ENCODE peak calls at places on chromosomes 6 and 20, in nine cellular contexts. V is right lobe of liver, H is stomach, I is A549, F is cardiac muscle cell, W is IMR-90, P is Panc1, X is kidney, U is heart right ventricle. L is an unnamed sample.

GRCh38 chr6:82072113-82072512 is 175.4 kb downstream of the IBTK start:
- DNase-seq in U (no peak), P (no peak), I (no peak), H (no peak), V (no peak), X (no peak), F (no peak), W (peak; percentile 20), L (no peak)

GRCh38 chr6:62797190-62797589 is 414.1 kb upstream of the FKBP1C start:
- DNase-seq in H (no peak), P (no peak), I (no peak), V (no peak), X (no peak), W (no peak), U (no peak), F (no peak), L (no peak)

GRCh38 chr20:22438926-22439325 is 145.4 kb downstream of the FOXA2 start:
- DNase-seq in W (no peak), U (no peak), V (no peak), P (no peak), F (peak; percentile 1), H (no peak), I (no peak), X (no peak), L (no peak)

GRCh38 chr6:10995114-10995707 is 48.9 kb downstream of the ELOVL2 start:
- DNase-seq in H (no peak), W (no peak), X (no peak), V (no peak), P (no peak), F (no peak), U (no peak), I (no peak), L (no peak)

GRCh38 chr6:161080263-161080970 is 88.8 kb downstream of the MAP3K4 start:
- DNase-seq in U (no peak), H (no peak), V (no peak), I (no peak), F (peak; percentile 49), X (no peak), P (no peak), W (no peak), L (no peak)

GRCh38 chr6:129875610-129876515 is 14.7 kb upstream of the TMEM244 start:
- DNase-seq in V (no peak), X (no peak), U (no peak), W (peak; percentile 44), P (no peak), H (no peak), F (no peak), I (no peak), L (no peak)

GRCh38 chr6:38307730-38308129 is 332.0 kb downstream of the BTBD9 start:
- DNase-seq in U (no peak), H (no peak), V (no peak), F (no peak), P (no peak), W (no peak), X (no peak), I (no peak), L (no peak)

GRCh38 chr20:11144114-11144513 is 470.3 kb upstream of the JAG1 start:
- DNase-seq in V (no peak), U (no peak), I (no peak), X (no peak), F (peak; percentile 73), H (no peak), P (no peak), W (peak; percentile 93), L (no peak)

GRCh38 chr6:30721198-30722024 is 1.3 kb downstream of the TUBB start:
- DNase-seq in X (peak; percentile 97), W (peak; percentile 87), I (no peak), P (no peak), U (peak; percentile 93), V (peak; percentile 93), H (peak; percentile 94), F (peak; percentile 95), L (peak; percentile 93)

GRCh38 chr20:39036011-39036410 is 73.9 kb downstream of the DHX35 start:
- DNase-seq in F (no peak), X (no peak), I (no peak), P (no peak), U (no peak), W (peak; percentile 77), V (no peak), H (no peak), L (no peak)

GRCh38 chr20:57389695-57390603 is 1.2 kb upstream of the RBM38 start:
- DNase-seq in W (no peak), I (no peak), V (peak; percentile 65), P (no peak), F (no peak), X (peak; percentile 84), U (no peak), H (no peak), L (peak; percentile 80)

GRCh38 chr6:159871911-159872310 is 18.9 kb upstream of the MAS1 start:
- DNase-seq in X (no peak), P (no peak), U (no peak), I (no peak), H (no peak), F (peak; percentile 26), V (no peak), W (peak; percentile 10), L (no peak)

GRCh38 chr20:45010399-45010828 is 44.1 kb downstream of the STK4 start:
- DNase-seq in V (no peak), H (no peak), W (peak; percentile 95), I (no peak), X (no peak), P (no peak), U (no peak), F (peak; percentile 43), L (no peak)

GRCh38 chr6:157096522-157096921 is 226.8 kb downstream of the TMEM242 start:
- DNase-seq in H (peak; percentile 35), W (no peak), P (no peak), V (no peak), U (no peak), X (no peak), F (no peak), I (no peak), L (no peak)

DNA sequence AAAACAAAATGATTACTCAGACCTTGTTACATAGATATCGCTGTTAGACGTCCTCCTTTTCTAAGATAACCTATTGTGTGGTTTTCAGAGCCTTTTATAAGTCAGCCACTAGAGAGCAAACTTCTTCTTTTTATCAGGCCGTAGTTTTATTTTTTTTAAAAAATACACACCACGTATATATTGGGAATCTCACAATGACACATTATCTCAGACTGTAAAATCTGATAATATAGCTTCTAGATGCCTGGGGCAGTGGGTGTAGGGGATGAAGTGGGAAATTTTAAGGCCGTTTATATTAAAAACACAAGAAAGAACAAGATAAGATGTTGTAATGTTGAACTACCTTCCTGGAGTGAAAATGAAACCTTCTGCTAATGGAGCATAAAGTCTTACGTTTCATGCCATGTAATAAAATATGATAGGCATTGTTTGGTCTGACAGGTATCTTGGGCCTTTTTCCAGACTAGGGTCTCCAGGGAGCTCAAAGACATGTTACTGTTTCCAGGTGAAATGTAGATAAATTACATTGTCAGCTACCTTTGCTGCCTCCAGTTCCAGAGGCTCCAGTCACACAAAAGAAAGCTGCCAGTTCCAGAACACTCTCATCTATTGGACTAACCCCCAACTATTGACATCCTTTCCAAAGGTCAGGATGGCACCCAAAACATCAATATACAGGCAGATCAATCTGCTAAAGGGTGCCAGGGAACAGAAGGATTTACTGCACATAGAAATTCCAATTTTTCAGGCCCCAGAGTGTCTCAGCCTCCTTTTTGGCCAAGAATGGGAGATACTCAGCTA is 130.2 kb upstream of the AKIRIN2 start:
- DNase-seq in H (no peak), X (no peak), W (peak; percentile 30), U (no peak), F (peak; percentile 39), P (no peak), I (no peak), V (no peak), L (no peak)
- TF ChIP-seq CTCF in H (no peak), X (peak; percentile 23), W (peak; percentile 49), U (peak; percentile 21), F (peak; percentile 53), P (peak; percentile 54), I (peak; percentile 50), V (peak; percentile 51), L (peak; percentile 22)

DNA sequence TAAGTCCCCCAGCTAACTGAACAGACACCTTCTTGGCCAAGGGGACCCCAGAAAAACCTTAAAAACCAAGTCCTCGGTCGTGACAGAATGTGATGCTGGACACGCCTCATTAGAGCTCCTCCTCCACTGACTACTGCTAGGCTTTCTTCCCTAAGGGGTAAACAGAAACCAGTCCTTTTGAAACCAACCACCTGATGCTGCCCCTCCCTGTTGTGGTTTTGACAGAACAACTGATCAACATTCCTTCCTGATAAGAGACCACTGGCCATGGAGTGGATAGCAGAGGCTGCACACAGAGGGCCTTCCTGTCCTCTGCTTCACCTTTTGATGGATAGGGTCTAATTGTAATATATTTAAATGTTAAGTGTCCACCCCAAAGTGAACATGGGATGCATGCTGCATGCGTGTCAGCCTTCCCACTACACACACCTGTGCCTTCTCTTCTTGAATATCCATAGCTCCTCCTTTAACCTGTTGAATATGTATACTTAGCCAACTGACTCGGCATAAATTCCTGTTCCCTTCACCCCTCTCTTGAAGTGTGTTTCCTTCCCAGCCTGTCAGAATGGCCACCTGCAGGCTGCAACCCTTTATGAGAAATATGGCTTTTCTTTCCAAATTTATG is 27.9 kb upstream of the SLC2A12 start:
- DNase-seq in X (no peak), I (no peak), H (peak; percentile 32), V (no peak), W (no peak), P (no peak), F (no peak), U (no peak), L (no peak)
- H3K27ac ChIP-seq in X (no peak overlapping the region), I (no peak overlapping the region), H (no peak overlapping the region), V (no peak overlapping the region), W (no peak overlapping the region), P (no peak overlapping the region), F (no peak overlapping the region), U (no peak overlapping the region), L (no peak overlapping the region)

GRCh38 chr20:16404171-16404570 is 169.1 kb downstream of the KIF16B start:
- DNase-seq in F (no peak), I (no peak), X (no peak), V (no peak), U (no peak), W (no peak), P (no peak), H (no peak), L (no peak)
- TF ChIP-seq CTCF in F (no peak), I (no peak), X (no peak), V (no peak), U (no peak), W (no peak), P (no peak), H (no peak), L (no peak)

GRCh38 chr6:21798468-21798867 is 204.9 kb downstream of the SOX4 start:
- DNase-seq in V (no peak), P (no peak), X (no peak), W (no peak), F (no peak), H (no peak), U (no peak), I (no peak), L (no peak)
- H3K27ac ChIP-seq in V (no peak overlapping the region), P (peak overlapping the region; percentile 55), X (no peak overlapping the region), W (no peak overlapping the region), F (no peak overlapping the region), H (no peak overlapping the region), U (no peak overlapping the region), I (no peak overlapping the region), L (no peak overlapping the region)

GRCh38 chr6:21305827-21306469 is 287.6 kb upstream of the SOX4 start:
- DNase-seq in I (no peak), U (no peak), W (peak; percentile 14), H (no peak), F (peak; percentile 84), P (no peak), V (no peak), X (no peak), L (no peak)
- TF ChIP-seq CTCF in I (no peak), U (no peak), W (no peak), H (no peak), F (peak; percentile 38), P (no peak), V (peak; percentile 43), X (no peak), L (no peak)